ENCODE peak calls at places on chromosomes 2 and 18, in five cellular contexts. Y is SK-N-SH, M is prostate gland, N is endothelial cell, K is cardiac fibroblast. U is an unnamed sample.

GRCh38 chr2:68911714-68912510 is 40.7 kb upstream of the BMP10 start:
- DNase-seq in M (no peak), K (no peak), N (no peak), Y (no peak), U (no peak)

GRCh38 chr2:99623613-99624012 is 133.8 kb upstream of the REV1 start:
- DNase-seq in Y (no peak), N (no peak), K (no peak), M (no peak), U (no peak)

GRCh38 chr2:31945572-31945935 is 65.3 kb downstream of the MEMO1 start:
- DNase-seq in K (peak), M (no peak), N (no peak), Y (no peak), U (peak)

GRCh38 chr2:36993841-36994620 is 27.7 kb upstream of the STRN start:
- DNase-seq in M (no peak), N (no peak), Y (no peak), K (peak), U (peak)

GRCh38 chr18:23710946-23711345 is 21.7 kb downstream of the LAMA3 start:
- DNase-seq in M (no peak), N (no peak), Y (no peak), K (no peak), U (no peak)

GRCh38 chr2:237720962-237721361 is 77.6 kb upstream of the RBM44 start:
- DNase-seq in N (no peak), K (peak), M (no peak), Y (no peak), U (no peak)

GRCh38 chr2:217370391-217370790 is 510.5 kb upstream of the TNP1 start:
- DNase-seq in N (no peak), K (peak), M (no peak), Y (no peak), U (peak)

GRCh38 chr2:202178342-202178958 is 59.9 kb downstream of the SUMO1 start:
- DNase-seq in M (peak), N (peak), K (peak), Y (peak), U (peak)

GRCh38 chr2:39068290-39068689 is 52.6 kb downstream of the SOS1 start:
- DNase-seq in N (no peak), K (no peak), Y (no peak), M (peak), U (no peak)

GRCh38 chr2:162044586-162044985 is 29.4 kb downstream of the DPP4 start:
- DNase-seq in M (no peak), Y (no peak), N (no peak), K (no peak), U (no peak)

GRCh38 chr2:74026674-74027294 is 42.1 kb downstream of the TET3 start:
- DNase-seq in M (no peak), K (no peak), N (no peak), Y (no peak), U (no peak)

GRCh38 chr2:217890445-217890844 is 112.3 kb downstream of the TNS1 start:
- DNase-seq in Y (peak), M (no peak), K (peak), N (peak), U (peak)

GRCh38 chr2:107362973-107363372 is 463.7 kb upstream of the RGPD4 start:
- DNase-seq in K (peak), Y (no peak), M (no peak), N (no peak), U (no peak)

GRCh38 chr2:101551489-101551888 is 76.6 kb upstream of the RFX8 start:
- DNase-seq in M (no peak), K (no peak), N (no peak), Y (no peak), U (no peak)

GRCh38 chr2:101558740-101559508 is 84.0 kb upstream of the RFX8 start:
- DNase-seq in K (peak), N (no peak), M (no peak), Y (no peak), U (peak)

GRCh38 chr2:101559576-101559975 is 84.7 kb upstream of the RFX8 start:
- DNase-seq in M (no peak), Y (no peak), N (no peak), K (peak), U (peak)

GRCh38 chr2:101560780-101561315 is 85.9 kb upstream of the RFX8 start:
- DNase-seq in N (no peak), K (no peak), M (no peak), Y (no peak), U (no peak)

GRCh38 chr2:101556033-101556459 is 81.1 kb upstream of the RFX8 start:
- DNase-seq in K (no peak), Y (no peak), M (no peak), N (no peak), U (no peak)
- TF ChIP-seq CTCF in K (no peak), Y (no peak), M (no peak), N (no peak), U (no peak)

GRCh38 chr2:172428841-172429173 is 1.4 kb downstream of the ITGA6 start:
- DNase-seq in Y (no peak), N (no peak), M (no peak), K (no peak), U (no peak)

GRCh38 chr2:172429351-172429968 is 2.1 kb downstream of the ITGA6 start:
- DNase-seq in N (no peak), Y (no peak), K (no peak), M (peak), U (peak)

GRCh38 chr2:172426635-172427255 is 641 bp upstream of the ITGA6 start:
- DNase-seq in K (no peak), M (no peak), N (no peak), Y (no peak), U (no peak)

GRCh38 chr2:172427990-172428840 is 829 bp downstream of the ITGA6 start:
- DNase-seq in Y (peak), N (peak), M (peak), K (peak), U (no peak)

GRCh38 chr2:172427256-172427989 is at the start of gene ITGA6:
- DNase-seq in K (peak), M (peak), Y (peak), N (peak), U (peak)
- TF ChIP-seq CTCF in K (no peak), M (no peak), Y (no peak), N (no peak), U (no peak)

DNA sequence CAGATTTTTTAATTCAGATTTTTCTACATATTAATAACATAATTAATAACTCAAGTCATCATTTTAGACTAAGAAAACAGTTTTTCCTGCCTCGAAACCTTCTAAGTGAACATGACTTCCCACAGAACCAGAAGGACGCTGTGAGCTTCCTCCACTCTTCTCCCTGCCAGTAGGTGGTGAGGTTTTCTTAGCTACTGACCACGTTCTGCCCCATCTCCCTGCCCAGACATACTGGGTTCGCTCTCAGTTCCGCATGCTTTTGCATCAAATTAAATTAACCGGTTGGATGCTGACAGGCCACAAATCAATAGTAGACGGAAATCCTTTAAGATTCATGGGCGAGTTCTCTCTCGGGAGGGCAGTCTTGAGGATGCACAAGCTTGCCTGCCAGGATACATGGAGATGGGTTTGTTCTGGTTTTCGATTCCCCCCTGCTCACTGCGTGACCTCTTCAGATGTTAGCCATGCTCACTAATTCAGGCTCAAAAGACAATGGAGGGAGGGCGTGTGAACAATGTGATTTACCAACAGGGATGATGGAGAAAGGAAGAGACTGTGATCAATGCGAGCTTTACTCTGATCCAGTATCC is 375.9 kb downstream of the EIPR1 start:
- DNase-seq in N (no peak), K (peak), Y (no peak), M (peak), U (peak)
- TF ChIP-seq CTCF in N (no peak), K (no peak), Y (no peak), M (no peak), U (no peak)

GRCh38 chr2:148201075-148202004 is 180.4 kb downstream of the MBD5 start:
- DNase-seq in N (peak), M (peak), Y (peak), K (peak), U (peak)
- TF ChIP-seq CTCF in N (no peak), M (no peak), Y (peak), K (peak), U (peak)

DNA sequence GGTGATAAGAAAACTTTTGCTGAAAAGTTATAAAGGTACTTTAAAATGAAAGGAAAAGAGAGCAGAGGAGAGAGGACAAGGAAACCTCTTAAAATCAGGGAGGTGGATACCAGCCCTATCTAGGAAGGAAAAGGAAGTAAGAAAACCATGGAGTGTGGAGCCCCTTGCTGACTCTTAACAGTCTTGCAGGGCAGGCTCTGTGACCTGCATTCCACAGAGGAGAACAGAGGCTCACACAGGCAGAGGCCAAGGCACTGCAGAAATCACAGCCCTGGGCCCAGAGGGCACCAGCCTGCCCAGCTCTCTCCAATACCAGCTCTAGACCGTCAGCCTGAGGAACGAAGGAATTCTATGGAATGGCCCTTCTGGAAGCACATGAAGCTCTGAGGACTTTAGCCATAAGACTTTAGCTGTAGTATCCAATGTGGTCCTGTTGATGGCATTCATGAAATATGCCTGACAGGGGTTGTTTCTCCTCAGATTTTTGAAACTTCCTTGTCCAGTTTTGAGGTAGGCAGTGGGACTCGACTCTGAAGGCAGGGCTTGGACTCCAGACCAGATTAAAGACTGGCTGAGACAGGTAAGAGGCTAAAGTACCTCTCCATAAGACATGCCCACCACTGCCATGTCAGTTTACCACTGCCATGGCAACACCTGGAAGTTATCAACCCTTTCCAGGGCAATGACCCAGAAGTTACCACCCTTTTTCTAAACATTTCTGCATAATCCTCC is 216.3 kb downstream of the ANAPC1 start:
- DNase-seq in N (peak), Y (no peak), K (peak), M (no peak), U (peak)
- TF ChIP-seq CTCF in N (no peak), Y (peak), K (peak), M (no peak), U (peak)

DNA sequence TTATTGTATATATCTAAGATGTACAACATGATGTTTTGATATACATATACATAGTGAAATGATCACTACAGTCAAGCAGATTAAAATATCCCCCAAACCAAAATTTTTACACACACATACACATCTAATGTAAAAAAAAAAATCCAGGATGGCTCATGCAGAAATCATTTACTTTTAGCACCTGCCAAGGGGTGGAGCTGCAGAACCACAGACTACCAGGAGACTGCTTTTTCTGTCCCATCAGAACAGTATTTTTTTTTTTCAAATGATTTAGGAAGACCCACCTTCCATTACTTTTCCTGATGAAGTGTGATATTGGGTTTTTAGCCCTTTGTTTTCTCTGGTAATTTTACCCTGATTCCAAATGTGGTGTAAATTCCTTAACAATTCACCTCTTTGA is 61.9 kb downstream of the AQP4 start:
- DNase-seq in N (no peak), M (no peak), K (no peak), Y (no peak), U (no peak)
- TF ChIP-seq CTCF in N (no peak), M (no peak), K (no peak), Y (no peak), U (no peak)

GRCh38 chr2:12717988-12718661 is 1.4 kb downstream of the TRIB2 start:
- DNase-seq in K (peak), N (peak), M (no peak), Y (peak), U (peak)

GRCh38 chr2:12715878-12716249 is 872 bp upstream of the TRIB2 start:
- DNase-seq in Y (peak), M (peak), K (peak), N (peak), U (peak)

GRCh38 chr2:12717191-12717987 is 653 bp downstream of the TRIB2 start:
- DNase-seq in M (peak), N (peak), K (peak), Y (peak), U (peak)

GRCh38 chr2:12715258-12715865 is 1.4 kb upstream of the TRIB2 start:
- DNase-seq in K (no peak), N (no peak), Y (no peak), M (no peak), U (no peak)

DNA sequence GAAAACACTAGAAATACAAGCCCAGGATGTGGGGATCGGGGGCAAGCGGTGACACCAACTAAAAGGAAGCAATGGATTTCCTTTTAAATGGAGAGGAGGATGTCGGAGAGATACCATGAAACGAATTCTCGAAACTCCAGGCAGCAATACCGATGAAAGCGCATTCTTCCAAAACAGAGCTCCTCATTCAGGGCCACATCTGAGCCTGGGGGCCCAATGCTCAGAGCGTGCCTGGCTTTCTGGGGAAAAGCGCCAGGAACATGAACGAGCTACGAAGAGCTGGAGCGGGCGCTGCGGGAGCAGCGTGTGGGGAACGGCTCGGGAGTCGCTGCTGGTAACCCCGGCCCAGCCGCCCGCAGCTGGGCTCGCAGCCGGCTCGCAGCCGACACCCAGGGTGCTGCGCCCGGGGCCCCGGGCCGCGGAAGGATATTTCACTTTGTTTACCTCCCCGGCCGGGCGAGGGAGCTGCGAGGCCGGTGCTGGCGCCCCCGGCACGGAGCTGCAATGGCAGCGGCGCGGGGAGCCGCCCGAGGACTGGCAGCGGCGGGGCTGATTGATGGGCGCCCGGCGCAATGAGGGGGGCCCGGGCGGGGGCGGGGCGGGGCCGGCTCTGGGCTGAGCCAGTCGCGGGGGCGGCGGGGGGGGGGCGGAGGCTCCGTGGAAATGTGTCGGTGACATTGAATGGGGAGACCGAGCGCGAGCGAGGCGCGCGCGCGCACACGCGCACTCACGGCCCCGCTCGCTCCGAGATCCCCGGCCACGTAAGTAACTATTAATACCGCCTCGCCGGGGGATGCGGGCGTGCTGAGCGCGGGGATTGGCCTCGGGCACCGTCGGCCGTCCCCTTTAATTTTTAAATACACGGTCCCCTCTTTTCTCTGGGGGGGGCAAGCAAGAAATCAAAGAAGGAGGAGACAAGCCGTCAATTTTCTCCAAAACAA is at the start of gene TRIB2:
- DNase-seq in Y (peak), K (peak), M (peak), N (peak), U (peak)
- TF ChIP-seq CTCF in Y (peak), K (no peak), M (no peak), N (no peak), U (no peak)

DNA sequence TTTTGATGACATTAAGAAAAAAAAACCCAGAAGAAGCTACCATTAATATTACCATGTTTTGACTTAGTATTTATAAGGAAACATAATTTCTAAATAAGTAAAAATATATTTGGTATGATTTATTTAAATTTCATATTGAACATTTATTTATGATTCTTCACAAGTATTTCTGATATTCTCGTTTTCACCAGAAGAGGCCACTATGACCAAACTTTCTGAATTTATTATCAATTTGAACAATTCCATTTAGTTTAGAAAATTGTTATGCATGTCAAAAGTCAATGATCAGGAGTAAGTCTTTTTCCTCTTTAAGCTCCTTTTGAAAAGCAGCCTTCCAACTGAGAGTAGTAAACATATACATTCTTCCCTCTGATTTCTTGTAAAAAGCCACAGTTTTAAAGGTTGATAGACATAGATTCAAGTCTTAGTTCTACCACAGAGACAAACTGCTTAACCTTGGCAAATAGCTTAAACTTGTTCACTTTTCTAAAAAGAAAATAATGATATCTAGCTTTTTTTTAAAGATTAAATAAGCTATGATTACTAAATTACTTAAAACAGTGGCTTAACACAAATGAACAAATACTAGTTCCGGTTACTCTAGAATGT is 329.9 kb downstream of the TRIB2 start:
- DNase-seq in N (no peak), M (no peak), Y (no peak), K (peak), U (peak)
- TF ChIP-seq CTCF in N (peak), M (no peak), Y (peak), K (peak), U (peak)

DNA sequence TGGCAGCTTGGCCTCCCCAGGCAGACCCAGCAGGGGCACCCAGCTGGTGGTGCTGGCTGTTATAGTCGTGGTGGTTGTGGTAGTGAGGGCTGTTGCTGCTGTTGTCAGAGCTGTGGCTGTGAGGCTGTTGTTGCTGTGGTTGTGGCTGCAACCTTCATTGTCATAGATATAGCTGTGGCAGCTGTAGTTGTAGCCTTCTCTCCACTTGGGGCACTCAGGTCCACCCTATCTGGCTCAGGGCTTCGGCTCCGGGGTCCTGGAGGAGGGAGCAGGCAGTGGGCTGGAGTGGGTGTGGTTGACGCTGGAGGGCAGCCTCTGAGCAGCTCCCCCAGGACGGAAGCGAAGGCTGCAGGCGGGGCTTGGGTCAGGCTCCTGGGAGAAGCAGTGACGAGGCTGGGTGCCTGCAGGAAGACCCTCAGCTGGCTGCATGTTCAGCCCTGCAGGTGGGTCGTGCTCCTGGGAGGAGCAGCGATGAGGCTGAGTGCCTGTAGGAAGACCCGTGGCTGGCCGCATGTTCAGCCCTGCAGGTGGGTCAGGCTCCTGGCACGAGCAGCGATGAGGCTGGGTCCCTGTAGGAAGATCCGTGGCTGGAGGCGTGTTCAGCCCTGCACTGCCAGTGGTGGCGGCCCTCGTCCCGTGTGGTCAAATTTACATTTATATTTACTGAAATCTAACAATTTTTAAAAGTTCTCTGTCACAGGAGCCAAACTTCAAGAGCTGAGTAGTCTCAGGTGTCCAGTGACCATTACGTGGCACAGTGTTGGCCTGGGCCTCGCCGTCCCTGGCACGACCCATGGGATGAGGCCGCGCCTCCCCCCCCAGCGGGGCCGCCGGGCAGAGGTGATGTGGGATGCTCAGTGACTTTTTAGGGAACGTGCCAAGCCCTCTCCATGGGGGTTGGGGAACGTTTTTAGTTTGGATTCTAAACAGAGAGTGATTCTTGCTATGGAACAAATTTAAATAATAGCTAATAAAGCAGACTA is 79.2 kb upstream of the PXDN start:
- DNase-seq in K (no peak), N (no peak), Y (no peak), M (no peak), U (no peak)
- TF ChIP-seq CTCF in K (no peak), N (no peak), Y (no peak), M (no peak), U (no peak)

GRCh38 chr2:240579771-240580614 is 6.5 kb upstream of the CAPN10 start:
- DNase-seq in K (peak), M (no peak), Y (no peak), N (no peak), U (peak)
- TF ChIP-seq CTCF in K (no peak), M (no peak), Y (no peak), N (no peak), U (no peak)

U was measured in fibroblast of the aortic adventitia.